ENCODE peak calls at places on chromosomes 5 and 9, in five cellular contexts. One of them, this sample, is unnamed.

GRCh38 chr5:129915415-129915814 is 11.2 kb downstream of the CHSY3 start:
- DNase-seq in K562: no peak
- DNase-seq in HepG2: no peak
- DNase-seq in A549: no peak
- DNase-seq in GM12878: no peak
- DNase-seq in this sample: no peak

GRCh38 chr5:14706615-14707021 is 42.1 kb downstream of the OTULIN start:
- DNase-seq in HepG2: no peak
- DNase-seq in K562: no peak
- DNase-seq in A549: no peak
- DNase-seq in GM12878: no peak
- DNase-seq in this sample: no peak

GRCh38 chr5:57598756-57599155 is 116.1 kb upstream of the ACTBL2 start:
- DNase-seq in GM12878: no peak
- DNase-seq in K562: no peak
- DNase-seq in HepG2: no peak
- DNase-seq in A549: peak
- DNase-seq in this sample: no peak

GRCh38 chr9:106761493-106761892 is 101.5 kb upstream of the ZNF462 start:
- DNase-seq in A549: no peak
- DNase-seq in HepG2: no peak
- DNase-seq in GM12878: no peak
- DNase-seq in K562: no peak
- DNase-seq in this sample: no peak

GRCh38 chr5:148379340-148379739 is 4.4 kb upstream of the FBXO38 start:
- DNase-seq in A549: no peak
- DNase-seq in GM12878: no peak
- DNase-seq in K562: no peak
- DNase-seq in HepG2: no peak
- DNase-seq in this sample: no peak

GRCh38 chr9:132634327-132634726 is 35.5 kb downstream of the DDX31 start:
- DNase-seq in K562: no peak
- DNase-seq in A549: no peak
- DNase-seq in GM12878: no peak
- DNase-seq in HepG2: no peak
- DNase-seq in this sample: no peak

GRCh38 chr5:44845777-44846176 is 37.0 kb downstream of the MRPS30 start:
- DNase-seq in HepG2: no peak
- DNase-seq in GM12878: no peak
- DNase-seq in K562: no peak
- DNase-seq in A549: no peak
- DNase-seq in this sample: no peak

GRCh38 chr5:170782438-170782837 is 1.1 kb upstream of the GABRP start:
- DNase-seq in HepG2: no peak
- DNase-seq in K562: no peak
- DNase-seq in A549: no peak
- DNase-seq in GM12878: no peak
- DNase-seq in this sample: no peak

GRCh38 chr9:88258012-88258411 is 119.7 kb upstream of the SPATA31C2 start:
- DNase-seq in GM12878: no peak
- DNase-seq in A549: no peak
- DNase-seq in HepG2: no peak
- DNase-seq in K562: no peak
- DNase-seq in this sample: no peak

GRCh38 chr5:135569755-135570452 is 8.9 kb downstream of the CXCL14 start:
- DNase-seq in A549: peak
- DNase-seq in K562: peak
- DNase-seq in GM12878: no peak
- DNase-seq in HepG2: peak
- DNase-seq in this sample: peak

GRCh38 chr5:126948453-126948852 is 81.9 kb downstream of the MARCHF3 start:
- DNase-seq in HepG2: no peak
- DNase-seq in A549: no peak
- DNase-seq in K562: no peak
- DNase-seq in GM12878: no peak
- DNase-seq in this sample: no peak

GRCh38 chr9:124453586-124454191 is 3.4 kb downstream of the ADGRD2 start:
- DNase-seq in K562: peak
- DNase-seq in A549: peak
- DNase-seq in GM12878: no peak
- DNase-seq in HepG2: no peak
- DNase-seq in this sample: peak

GRCh38 chr9:32589083-32589713 is 16.2 kb upstream of the NDUFB6 start:
- DNase-seq in HepG2: peak
- DNase-seq in K562: no peak
- DNase-seq in GM12878: no peak
- DNase-seq in A549: peak
- DNase-seq in this sample: peak

GRCh38 chr5:179553875-179554274 is 3.5 kb downstream of the RUFY1 start:
- DNase-seq in A549: peak
- DNase-seq in GM12878: no peak
- DNase-seq in K562: no peak
- DNase-seq in HepG2: peak
- DNase-seq in this sample: no peak

GRCh38 chr5:179553006-179553405 is 2.7 kb downstream of the RUFY1 start:
- DNase-seq in GM12878: no peak
- DNase-seq in HepG2: no peak
- DNase-seq in K562: no peak
- DNase-seq in A549: no peak
- DNase-seq in this sample: no peak

GRCh38 chr5:179554981-179555380 is 4.6 kb downstream of the RUFY1 start:
- DNase-seq in GM12878: no peak
- DNase-seq in A549: no peak
- DNase-seq in HepG2: no peak
- DNase-seq in K562: no peak
- DNase-seq in this sample: no peak

GRCh38 chr5:179559280-179560252 is 9.2 kb downstream of the RUFY1 start:
- DNase-seq in GM12878: peak
- DNase-seq in A549: peak
- DNase-seq in HepG2: peak
- DNase-seq in K562: peak
- DNase-seq in this sample: peak

GRCh38 chr5:179558912-179559279 is 8.5 kb downstream of the RUFY1 start:
- DNase-seq in HepG2: peak
- DNase-seq in K562: no peak
- DNase-seq in GM12878: no peak
- DNase-seq in A549: peak
- DNase-seq in this sample: peak
- TF ChIP-seq JUNB in HepG2: no peak
- TF ChIP-seq JUNB in K562: no peak
- TF ChIP-seq JUNB in GM12878: no peak
- TF ChIP-seq JUNB in A549: no peak
- TF ChIP-seq JUNB in this sample: no peak

DNA sequence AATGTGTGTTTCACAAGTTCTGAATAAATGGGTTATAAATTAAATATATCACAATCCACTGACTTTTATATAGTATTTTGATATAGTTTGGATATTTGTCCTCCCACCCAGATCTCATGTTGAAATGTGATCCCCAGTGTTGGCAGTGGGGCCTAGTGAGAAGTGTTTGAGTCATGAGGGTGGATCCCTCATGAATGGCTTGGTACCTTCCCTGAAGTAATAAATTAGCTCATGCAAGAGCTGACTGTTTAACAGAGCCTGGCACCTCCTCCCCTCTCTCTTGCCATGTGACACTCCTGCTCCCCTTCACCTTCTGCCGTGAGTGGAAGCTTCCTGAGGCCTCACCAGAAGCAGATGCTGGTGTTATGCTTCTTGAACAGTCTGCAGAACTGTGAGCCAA is 127.9 kb upstream of the PALM2AKAP2 start:
- DNase-seq in HepG2: no peak
- DNase-seq in K562: no peak
- DNase-seq in A549: no peak
- DNase-seq in GM12878: no peak
- DNase-seq in this sample: no peak
- TF ChIP-seq JUNB in HepG2: no peak
- TF ChIP-seq JUNB in K562: no peak
- TF ChIP-seq JUNB in A549: no peak
- TF ChIP-seq JUNB in GM12878: no peak
- TF ChIP-seq JUNB in this sample: no peak

GRCh38 chr9:126151671-126152050 is 175.0 kb upstream of the MVB12B start:
- DNase-seq in HepG2: no peak
- DNase-seq in A549: no peak
- DNase-seq in K562: no peak
- DNase-seq in GM12878: no peak
- DNase-seq in this sample: no peak
- TF ChIP-seq JUNB in HepG2: no peak
- TF ChIP-seq JUNB in A549: no peak
- TF ChIP-seq JUNB in K562: no peak
- TF ChIP-seq JUNB in GM12878: no peak
- TF ChIP-seq JUNB in this sample: no peak

DNA sequence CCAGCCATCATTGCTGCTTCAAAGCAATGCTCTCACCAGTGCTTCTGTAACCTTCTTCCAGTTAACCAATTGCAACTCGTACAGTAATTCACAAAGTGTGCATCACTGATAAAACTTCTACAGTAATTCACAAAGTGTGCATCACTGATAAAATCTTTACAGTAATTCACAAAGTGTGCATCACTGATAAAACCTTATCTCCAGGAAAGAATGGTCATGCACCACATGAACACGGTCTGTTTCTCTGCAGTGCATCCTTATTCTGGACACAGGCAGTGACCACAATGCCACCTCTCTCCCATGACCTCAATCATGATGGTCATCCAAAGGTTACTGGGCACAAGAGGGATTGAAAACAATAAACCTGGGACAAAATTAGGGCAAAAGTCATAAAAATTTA is 153.6 kb downstream of the TSSK1B start:
- DNase-seq in GM12878: no peak
- DNase-seq in A549: no peak
- DNase-seq in HepG2: no peak
- DNase-seq in K562: no peak
- DNase-seq in this sample: no peak
- TF ChIP-seq JUNB in GM12878: no peak
- TF ChIP-seq JUNB in A549: no peak
- TF ChIP-seq JUNB in HepG2: no peak
- TF ChIP-seq JUNB in K562: no peak
- TF ChIP-seq JUNB in this sample: no peak

GRCh38 chr5:22928821-22929482 is 75.8 kb upstream of the CDH12 start:
- DNase-seq in K562: no peak
- DNase-seq in HepG2: no peak
- DNase-seq in GM12878: no peak
- DNase-seq in A549: no peak
- DNase-seq in this sample: peak
- TF ChIP-seq JUNB in K562: no peak
- TF ChIP-seq JUNB in HepG2: no peak
- TF ChIP-seq JUNB in GM12878: no peak
- TF ChIP-seq JUNB in A549: no peak
- TF ChIP-seq JUNB in this sample: no peak

GRCh38 chr9:104923289-104923688 is 4.7 kb downstream of the ABCA1 start:
- DNase-seq in HepG2: no peak
- DNase-seq in K562: no peak
- DNase-seq in A549: no peak
- DNase-seq in GM12878: no peak
- DNase-seq in this sample: no peak
- TF ChIP-seq JUNB in HepG2: no peak
- TF ChIP-seq JUNB in K562: no peak
- TF ChIP-seq JUNB in A549: no peak
- TF ChIP-seq JUNB in GM12878: no peak
- TF ChIP-seq JUNB in this sample: no peak

GRCh38 chr5:138594305-138595058 is 19.3 kb upstream of the HSPA9 start:
- DNase-seq in GM12878: no peak
- DNase-seq in A549: no peak
- DNase-seq in HepG2: no peak
- DNase-seq in K562: no peak
- DNase-seq in this sample: peak

GRCh38 chr5:138601444-138601843 is 26.2 kb upstream of the HSPA9 start:
- DNase-seq in A549: peak
- DNase-seq in HepG2: no peak
- DNase-seq in K562: no peak
- DNase-seq in GM12878: no peak
- DNase-seq in this sample: no peak

GRCh38 chr5:138596105-138596987 is 21.1 kb upstream of the HSPA9 start:
- DNase-seq in K562: no peak
- DNase-seq in A549: no peak
- DNase-seq in HepG2: no peak
- DNase-seq in GM12878: no peak
- DNase-seq in this sample: no peak

GRCh38 chr5:138595396-138595795 is 20.2 kb upstream of the HSPA9 start:
- DNase-seq in A549: no peak
- DNase-seq in GM12878: no peak
- DNase-seq in HepG2: no peak
- DNase-seq in K562: no peak
- DNase-seq in this sample: no peak

GRCh38 chr5:138597660-138598400 is 22.6 kb upstream of the HSPA9 start:
- DNase-seq in K562: no peak
- DNase-seq in GM12878: no peak
- DNase-seq in HepG2: no peak
- DNase-seq in A549: no peak
- DNase-seq in this sample: no peak
- TF ChIP-seq JUNB in K562: no peak
- TF ChIP-seq JUNB in GM12878: no peak
- TF ChIP-seq JUNB in HepG2: no peak
- TF ChIP-seq JUNB in A549: no peak
- TF ChIP-seq JUNB in this sample: no peak

DNA sequence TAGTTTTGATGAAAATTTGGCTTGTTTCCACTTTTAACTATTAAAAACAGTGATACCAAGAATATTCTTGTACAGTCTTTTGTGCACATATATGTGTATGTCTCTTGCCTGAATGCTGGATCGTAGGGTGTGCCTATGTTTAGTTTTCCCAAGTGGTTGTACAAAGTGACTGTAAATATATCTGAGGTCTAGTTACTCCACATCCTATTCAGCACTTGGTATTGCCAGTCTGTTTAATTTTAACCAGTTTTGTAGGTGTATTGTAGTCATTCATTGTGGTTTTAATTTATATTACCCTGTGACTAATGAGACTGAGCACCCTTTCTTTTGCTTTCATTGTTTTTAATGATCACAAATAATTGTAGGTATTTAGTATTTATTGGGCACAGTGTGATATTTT is 17.8 kb downstream of the RCL1 start:
- DNase-seq in A549: no peak
- DNase-seq in HepG2: no peak
- DNase-seq in GM12878: no peak
- DNase-seq in K562: no peak
- DNase-seq in this sample: no peak
- TF ChIP-seq JUNB in A549: no peak
- TF ChIP-seq JUNB in HepG2: no peak
- TF ChIP-seq JUNB in GM12878: no peak
- TF ChIP-seq JUNB in K562: no peak
- TF ChIP-seq JUNB in this sample: no peak